ENCODE peak calls at places on chromosomes 16 and 17, in eight cellular contexts. W, X, Z, S, K, D, Y and E are unnamed samples.

GRCh38 chr17:57677301-57677700 is 67.8 kb downstream of the CCDC182 start:
- DNase-seq in W (no peak), X (no peak), Z (no peak), S (no peak), K (no peak), D (no peak), Y (no peak), E (no peak)

GRCh38 chr16:57532251-57532625 is 4.1 kb downstream of the CCDC102A start:
- DNase-seq in W (no peak), X (peak; percentile 22), Z (peak; percentile 45), S (no peak), K (peak; percentile 56), D (no peak), Y (peak; percentile 15), E (no peak)

GRCh38 chr17:68314916-68315535 is 23.7 kb downstream of the ARSG start:
- DNase-seq in W (no peak), X (peak; percentile 55), Z (no peak), S (no peak), K (no peak), D (no peak), Y (peak; percentile 66), E (no peak)

GRCh38 chr17:38741853-38742421 is 6.2 kb downstream of the PCGF2 start:
- DNase-seq in W (no peak), X (peak; percentile 83), Z (peak; percentile 65), S (no peak), K (peak; percentile 82), D (no peak), Y (peak; percentile 73), E (no peak)

GRCh38 chr16:1495281-1496262 is 2.4 kb downstream of the TELO2 start:
- DNase-seq in W (no peak), X (no peak), Z (no peak), S (no peak), K (no peak), D (no peak), Y (no peak), E (no peak)

GRCh38 chr16:66619036-66619435 is 14.5 kb downstream of the CMTM3 start:
- DNase-seq in W (no peak), X (no peak), Z (no peak), S (no peak), K (no peak), D (no peak), Y (no peak), E (no peak)

GRCh38 chr16:88692861-88693260 is 6.6 kb upstream of the SNAI3 start:
- DNase-seq in W (no peak), X (no peak), Z (no peak), S (no peak), K (no peak), D (no peak), Y (no peak), E (no peak)

GRCh38 chr17:28944862-28945741 is 6.2 kb downstream of the PHF12 start:
- DNase-seq in W (no peak), X (no peak), Z (no peak), S (no peak), K (no peak), D (no peak), Y (no peak), E (no peak)

GRCh38 chr16:31184888-31185287 is 4.9 kb downstream of the FUS start:
- DNase-seq in W (no peak), X (no peak), Z (no peak), S (no peak), K (no peak), D (no peak), Y (no peak), E (no peak)

DNA sequence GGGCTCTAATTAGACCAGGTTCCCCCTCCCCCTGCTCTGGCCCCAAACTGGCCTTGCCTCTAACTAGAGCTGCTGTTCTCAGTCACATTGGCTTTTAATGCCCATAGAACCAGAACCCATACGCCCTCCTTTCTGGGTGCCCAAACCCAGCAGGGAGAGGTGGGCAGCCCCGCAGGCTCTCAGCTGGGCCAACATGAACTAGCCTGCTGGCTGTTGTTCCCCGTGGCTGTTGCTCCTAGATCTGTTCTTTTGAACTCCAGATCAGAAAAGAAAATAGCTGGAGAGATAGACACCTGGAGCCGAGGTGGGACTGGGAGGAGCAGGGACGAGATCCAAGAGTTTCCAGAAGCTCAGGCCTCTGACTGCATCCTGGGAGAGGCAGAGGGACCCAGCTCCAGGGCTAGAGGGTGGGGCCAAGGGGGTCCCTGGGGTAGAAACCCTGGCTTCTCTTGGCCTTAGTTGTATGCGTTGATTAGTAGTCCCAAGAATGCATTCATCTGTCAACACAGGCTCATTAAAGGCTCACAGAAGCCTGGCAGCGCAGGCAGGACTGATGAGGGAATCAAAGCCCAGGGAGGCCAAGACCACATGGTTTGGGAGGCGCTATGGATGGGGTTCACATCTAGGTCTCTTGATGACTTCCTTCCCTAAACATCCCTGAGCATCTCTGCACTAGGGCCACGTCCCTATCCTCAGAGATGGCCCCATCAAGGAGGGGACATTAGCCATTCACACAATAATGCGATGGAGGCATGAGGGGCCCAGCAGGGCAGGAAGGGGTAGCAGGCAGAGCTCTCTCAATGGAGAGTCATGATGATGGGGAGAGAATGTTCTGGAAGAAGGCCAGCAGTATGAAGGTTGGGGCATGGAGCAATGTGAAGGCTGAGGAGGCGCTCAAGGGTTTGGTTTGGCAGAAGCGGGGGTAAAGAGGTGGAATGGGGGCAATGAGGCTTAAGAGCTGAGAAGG is 1.3 kb upstream of the CPSF4L start:
- DNase-seq in W (no peak), X (no peak), Z (peak; percentile 66), S (no peak), K (peak; percentile 54), D (no peak), Y (no peak), E (no peak)
- TF ChIP-seq EP300 in W (no peak), X (no peak), Z (no peak), S (no peak), K (no peak), D (no peak), Y (no peak), E (no peak)

GRCh38 chr17:77173104-77173503 is 32.3 kb downstream of the SEC14L1 start:
- DNase-seq in W (no peak), X (no peak), Z (no peak), S (no peak), K (no peak), D (no peak), Y (no peak), E (no peak)

GRCh38 chr17:77178050-77178449 is 37.3 kb downstream of the SEC14L1 start:
- DNase-seq in W (no peak), X (no peak), Z (no peak), S (no peak), K (no peak), D (no peak), Y (no peak), E (no peak)

GRCh38 chr17:77177002-77177401 is 36.2 kb downstream of the SEC14L1 start:
- DNase-seq in W (no peak), X (no peak), Z (no peak), S (no peak), K (no peak), D (no peak), Y (no peak), E (no peak)

GRCh38 chr17:77178586-77178985 is 37.8 kb downstream of the SEC14L1 start:
- DNase-seq in W (no peak), X (no peak), Z (no peak), S (no peak), K (no peak), D (no peak), Y (no peak), E (no peak)

DNA sequence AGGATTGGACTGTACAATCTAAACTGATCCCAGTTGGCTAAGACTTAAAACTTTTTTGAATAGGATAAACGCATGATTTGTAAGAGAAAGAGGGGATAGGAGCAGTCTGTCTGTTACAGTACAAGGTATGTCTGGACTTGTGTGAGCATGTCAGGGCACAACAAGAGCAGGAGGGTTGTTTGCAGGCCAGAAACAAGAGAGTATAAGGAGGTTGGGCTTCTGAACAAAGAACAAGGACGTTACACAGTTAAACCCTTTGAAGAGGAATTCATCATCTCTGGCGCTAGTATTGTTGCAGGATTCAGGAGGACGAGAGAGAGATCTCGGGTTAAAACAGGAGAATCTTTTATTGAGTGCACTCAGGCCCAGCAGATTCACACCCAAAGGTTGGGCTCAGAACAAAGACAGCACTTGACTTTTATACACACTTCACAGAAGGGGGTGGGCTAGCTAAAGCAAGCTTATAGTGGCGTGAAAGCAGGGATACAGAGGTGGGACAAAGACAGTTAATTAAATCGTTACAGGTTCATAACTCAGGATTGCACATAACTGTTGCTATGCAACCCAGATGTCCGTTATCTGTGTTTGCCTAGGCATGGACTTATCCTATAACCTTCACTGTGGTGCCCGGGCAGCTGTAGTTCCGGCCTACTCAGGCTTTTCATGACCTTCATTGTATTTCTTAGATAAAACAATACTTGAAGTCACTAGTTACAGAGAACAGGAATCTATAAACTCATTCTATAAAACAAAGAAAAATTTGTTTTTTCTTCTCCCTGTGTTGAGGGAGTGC is 34.4 kb downstream of the SEC14L1 start:
- DNase-seq in W (no peak), X (peak; percentile 57), Z (no peak), S (no peak), K (no peak), D (no peak), Y (no peak), E (no peak)
- H3K27ac ChIP-seq in W (no peak overlapping the region), X (peak overlapping the region; percentile 54), Z (no peak overlapping the region), S (no peak overlapping the region), K (no peak overlapping the region), D (no peak overlapping the region), Y (no peak overlapping the region), E (no peak overlapping the region)

GRCh38 chr16:10889880-10890279 is 12.9 kb downstream of the CIITA start:
- DNase-seq in W (no peak), X (no peak), Z (no peak), S (no peak), K (no peak), D (no peak), Y (no peak), E (no peak)
- H3K4me3 ChIP-seq in W (no peak overlapping the region), X (no peak overlapping the region), Z (no peak overlapping the region), S (no peak overlapping the region), K (no peak overlapping the region), D (no peak overlapping the region), Y (no peak overlapping the region), E (no peak overlapping the region)

GRCh38 chr16:11313493-11314308 is 31.6 kb upstream of the RMI2 start:
- DNase-seq in W (no peak), X (no peak), Z (no peak), S (no peak), K (no peak), D (no peak), Y (no peak), E (no peak)

GRCh38 chr16:11312718-11313492 is 31.8 kb upstream of the PRM1 start:
- DNase-seq in W (peak; percentile 45), X (peak; percentile 59), Z (no peak), S (peak; percentile 61), K (no peak), D (no peak), Y (peak; percentile 59), E (no peak)

GRCh38 chr16:11314309-11314894 is 30.9 kb upstream of the RMI2 start:
- DNase-seq in W (no peak), X (no peak), Z (no peak), S (no peak), K (no peak), D (no peak), Y (no peak), E (no peak)

GRCh38 chr16:11316331-11317015 is 28.8 kb upstream of the RMI2 start:
- DNase-seq in W (no peak), X (no peak), Z (no peak), S (peak; percentile 37), K (no peak), D (no peak), Y (no peak), E (no peak)

GRCh38 chr16:11315499-11315898 is 29.8 kb upstream of the RMI2 start:
- DNase-seq in W (no peak), X (no peak), Z (no peak), S (peak; percentile 42), K (no peak), D (no peak), Y (no peak), E (no peak)
- TF ChIP-seq EP300 in W (no peak), X (no peak), Z (no peak), S (no peak), K (no peak), D (no peak), Y (no peak), E (no peak)